ENCODE peak calls at places on chromosomes 16 and 17, in six cellular contexts. One of them, this sample, is unnamed.
A peak's percentile ranks its signal among the peaks of the same experiment; 100 is the strongest.

GRCh38 chr17:78766225-78766624 is 15.8 kb downstream of the CYTH1 start:
- DNase-seq in A549: no peak
- DNase-seq in small intestine: no peak
- DNase-seq in NB4: no peak
- DNase-seq in cardiac fibroblast: no peak
- DNase-seq in thoracic aorta: no peak
- DNase-seq in this sample: no peak

GRCh38 chr16:19236561-19236960 is 49.0 kb upstream of the CLEC19A start:
- DNase-seq in cardiac fibroblast: no peak
- DNase-seq in A549: peak; percentile 53
- DNase-seq in small intestine: peak; percentile 95
- DNase-seq in thoracic aorta: no peak
- DNase-seq in NB4: no peak
- DNase-seq in this sample: no peak

GRCh38 chr16:82344157-82344556 is 174.1 kb upstream of the MPHOSPH6 start:
- DNase-seq in A549: no peak
- DNase-seq in cardiac fibroblast: peak; percentile 2
- DNase-seq in NB4: peak; percentile 22
- DNase-seq in thoracic aorta: no peak
- DNase-seq in small intestine: peak; percentile 4
- DNase-seq in this sample: peak; percentile 9

GRCh38 chr17:7651097-7651958 is 602 bp downstream of the ATP1B2 start:
- DNase-seq in NB4: no peak
- DNase-seq in small intestine: no peak
- DNase-seq in cardiac fibroblast: no peak
- DNase-seq in thoracic aorta: no peak
- DNase-seq in A549: no peak
- DNase-seq in this sample: no peak

GRCh38 chr16:35598696-35599332 is 2139.4 kb downstream of the TP53TG3F start:
- DNase-seq in small intestine: peak; percentile 32
- DNase-seq in thoracic aorta: no peak
- DNase-seq in NB4: peak; percentile 15
- DNase-seq in cardiac fibroblast: no peak
- DNase-seq in A549: no peak
- DNase-seq in this sample: no peak

GRCh38 chr16:57341441-57342303 is 16.9 kb upstream of the CCL22 start:
- DNase-seq in cardiac fibroblast: peak; percentile 90
- DNase-seq in A549: no peak
- DNase-seq in thoracic aorta: no peak
- DNase-seq in small intestine: peak; percentile 61
- DNase-seq in NB4: no peak
- DNase-seq in this sample: no peak

GRCh38 chr17:34979153-34979552 is 1.2 kb upstream of the LIG3 start:
- DNase-seq in cardiac fibroblast: no peak
- DNase-seq in NB4: no peak
- DNase-seq in thoracic aorta: no peak
- DNase-seq in A549: no peak
- DNase-seq in small intestine: no peak
- DNase-seq in this sample: no peak

GRCh38 chr16:893360-893759 is 77.4 kb downstream of the LMF1 start:
- DNase-seq in thoracic aorta: no peak
- DNase-seq in A549: no peak
- DNase-seq in cardiac fibroblast: no peak
- DNase-seq in small intestine: no peak
- DNase-seq in NB4: peak; percentile 18
- DNase-seq in this sample: no peak

GRCh38 chr16:84726670-84727467 is 27.1 kb downstream of the USP10 start:
- DNase-seq in A549: no peak
- DNase-seq in cardiac fibroblast: no peak
- DNase-seq in small intestine: peak; percentile 68
- DNase-seq in NB4: peak; percentile 89
- DNase-seq in thoracic aorta: no peak
- DNase-seq in this sample: no peak

GRCh38 chr17:1648582-1649115 is 1.0 kb downstream of the RILP start:
- DNase-seq in A549: peak; percentile 88
- DNase-seq in cardiac fibroblast: peak; percentile 94
- DNase-seq in thoracic aorta: peak; percentile 82
- DNase-seq in NB4: peak; percentile 88
- DNase-seq in small intestine: peak; percentile 93
- DNase-seq in this sample: peak; percentile 95

GRCh38 chr17:31533546-31534155 is 142.2 kb downstream of the RAB11FIP4 start:
- DNase-seq in A549: peak; percentile 79
- DNase-seq in thoracic aorta: no peak
- DNase-seq in NB4: peak; percentile 70
- DNase-seq in cardiac fibroblast: peak; percentile 77
- DNase-seq in small intestine: no peak
- DNase-seq in this sample: no peak

GRCh38 chr16:787978-788398 is at the start of gene RPUSD1:
- DNase-seq in thoracic aorta: no peak
- DNase-seq in A549: no peak
- DNase-seq in cardiac fibroblast: no peak
- DNase-seq in small intestine: no peak
- DNase-seq in NB4: no peak
- DNase-seq in this sample: no peak

GRCh38 chr17:72702998-72703397 is 389.5 kb downstream of the SLC39A11 start:
- DNase-seq in A549: no peak
- DNase-seq in thoracic aorta: no peak
- DNase-seq in NB4: no peak
- DNase-seq in cardiac fibroblast: no peak
- DNase-seq in small intestine: no peak
- DNase-seq in this sample: no peak

GRCh38 chr16:81573533-81573932 is 128.9 kb downstream of the CMIP start:
- DNase-seq in thoracic aorta: no peak
- DNase-seq in small intestine: no peak
- DNase-seq in A549: no peak
- DNase-seq in cardiac fibroblast: no peak
- DNase-seq in NB4: no peak
- DNase-seq in this sample: no peak

GRCh38 chr16:50613281-50613991 is 65.2 kb downstream of the NKD1 start:
- DNase-seq in A549: no peak
- DNase-seq in small intestine: peak; percentile 76
- DNase-seq in NB4: peak; percentile 58
- DNase-seq in thoracic aorta: no peak
- DNase-seq in cardiac fibroblast: no peak
- DNase-seq in this sample: no peak

GRCh38 chr17:15944720-15945492 is at the start of gene ADORA2B:
- DNase-seq in A549: peak; percentile 91
- DNase-seq in NB4: peak; percentile 88
- DNase-seq in thoracic aorta: no peak
- DNase-seq in small intestine: peak; percentile 28
- DNase-seq in cardiac fibroblast: peak; percentile 74
- DNase-seq in this sample: peak; percentile 78

GRCh38 chr16:27766166-27766925 is 216.4 kb downstream of the KATNIP start:
- DNase-seq in A549: no peak
- DNase-seq in NB4: no peak
- DNase-seq in cardiac fibroblast: no peak
- DNase-seq in thoracic aorta: no peak
- DNase-seq in small intestine: no peak
- DNase-seq in this sample: no peak

GRCh38 chr17:8122923-8123694 is 797 bp downstream of the HES7 start:
- DNase-seq in cardiac fibroblast: peak; percentile 43
- DNase-seq in NB4: peak; percentile 36
- DNase-seq in small intestine: peak; percentile 18
- DNase-seq in thoracic aorta: no peak
- DNase-seq in A549: peak; percentile 39
- DNase-seq in this sample: peak; percentile 51

GRCh38 chr17:82907797-82908261 is 68.0 kb upstream of the ZNF750 start:
- DNase-seq in NB4: no peak
- DNase-seq in cardiac fibroblast: no peak
- DNase-seq in A549: no peak
- DNase-seq in small intestine: no peak
- DNase-seq in thoracic aorta: no peak
- DNase-seq in this sample: no peak

GRCh38 chr17:67995568-67996191 is 589 bp downstream of the C17orf58 start:
- DNase-seq in small intestine: peak; percentile 12
- DNase-seq in thoracic aorta: no peak
- DNase-seq in NB4: peak; percentile 32
- DNase-seq in cardiac fibroblast: no peak
- DNase-seq in A549: peak; percentile 19
- DNase-seq in this sample: peak; percentile 65

GRCh38 chr17:81566461-81567126 is 14.4 kb upstream of the FAAP100 start:
- DNase-seq in cardiac fibroblast: peak; percentile 97
- DNase-seq in small intestine: peak; percentile 70
- DNase-seq in A549: peak; percentile 85
- DNase-seq in NB4: peak; percentile 92
- DNase-seq in thoracic aorta: peak; percentile 64
- DNase-seq in this sample: no peak

GRCh38 chr17:66531826-66532439 is 229.5 kb downstream of the PRKCA start:
- DNase-seq in thoracic aorta: no peak
- DNase-seq in small intestine: no peak
- DNase-seq in A549: no peak
- DNase-seq in cardiac fibroblast: peak; percentile 34
- DNase-seq in NB4: no peak
- DNase-seq in this sample: no peak

GRCh38 chr16:10085078-10085798 is 97.0 kb downstream of the GRIN2A start:
- DNase-seq in small intestine: no peak
- DNase-seq in cardiac fibroblast: no peak
- DNase-seq in thoracic aorta: no peak
- DNase-seq in A549: no peak
- DNase-seq in NB4: no peak
- DNase-seq in this sample: no peak

GRCh38 chr17:50778988-50779387 is 11.7 kb upstream of the ANKRD40CL start:
- DNase-seq in small intestine: no peak
- DNase-seq in NB4: no peak
- DNase-seq in cardiac fibroblast: no peak
- DNase-seq in thoracic aorta: no peak
- DNase-seq in A549: no peak
- DNase-seq in this sample: no peak

GRCh38 chr17:50778471-50778870 is 11.2 kb upstream of the ANKRD40CL start:
- DNase-seq in A549: no peak
- DNase-seq in thoracic aorta: no peak
- DNase-seq in small intestine: no peak
- DNase-seq in cardiac fibroblast: no peak
- DNase-seq in NB4: no peak
- DNase-seq in this sample: no peak

GRCh38 chr17:50779747-50780363 is 12.5 kb upstream of the ANKRD40CL start:
- DNase-seq in A549: no peak
- DNase-seq in small intestine: peak; percentile 24
- DNase-seq in thoracic aorta: no peak
- DNase-seq in cardiac fibroblast: no peak
- DNase-seq in NB4: no peak
- DNase-seq in this sample: no peak

GRCh38 chr17:50783193-50783660 is 15.9 kb upstream of the ANKRD40CL start:
- DNase-seq in A549: peak; percentile 99
- DNase-seq in cardiac fibroblast: peak; percentile 91
- DNase-seq in thoracic aorta: peak; percentile 49
- DNase-seq in NB4: peak; percentile 85
- DNase-seq in small intestine: peak; percentile 80
- DNase-seq in this sample: peak; percentile 93

GRCh38 chr17:50781167-50781566 is 13.8 kb upstream of the ANKRD40CL start:
- DNase-seq in thoracic aorta: no peak
- DNase-seq in cardiac fibroblast: no peak
- DNase-seq in NB4: no peak
- DNase-seq in A549: no peak
- DNase-seq in small intestine: no peak
- DNase-seq in this sample: no peak
- H3K4me3 ChIP-seq in thoracic aorta: peak overlapping the region; percentile 59
- H3K4me3 ChIP-seq in cardiac fibroblast: peak overlapping the region; percentile 30
- H3K4me3 ChIP-seq in NB4: no peak overlapping the region
- H3K4me3 ChIP-seq in A549: no peak overlapping the region
- H3K4me3 ChIP-seq in small intestine: no peak overlapping the region
- H3K4me3 ChIP-seq in this sample: no peak overlapping the region

DNA sequence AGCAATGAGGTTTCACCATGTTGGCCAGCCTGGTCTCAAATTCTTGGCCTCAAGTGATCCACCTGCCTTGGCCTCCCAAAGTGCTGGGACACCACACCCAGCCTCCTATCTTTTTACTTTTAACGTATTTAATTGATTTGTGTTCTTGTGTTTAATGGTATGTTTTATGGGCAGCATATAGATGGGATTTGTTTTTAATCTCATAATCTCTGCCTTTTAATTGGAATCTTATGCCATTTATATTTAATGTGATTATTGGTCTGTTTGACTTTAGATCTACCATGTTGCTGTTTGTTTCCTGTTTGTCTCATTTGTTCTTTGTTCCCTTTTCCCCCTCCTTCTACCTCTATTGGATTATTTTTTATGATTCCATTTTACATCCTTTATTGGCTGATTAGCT is 12.2 kb downstream of the SLC26A11 start:
- DNase-seq in NB4: no peak
- DNase-seq in small intestine: no peak
- DNase-seq in cardiac fibroblast: no peak
- DNase-seq in A549: no peak
- DNase-seq in thoracic aorta: no peak
- DNase-seq in this sample: no peak
- H3K4me3 ChIP-seq in NB4: no peak overlapping the region
- H3K4me3 ChIP-seq in small intestine: no peak overlapping the region
- H3K4me3 ChIP-seq in cardiac fibroblast: no peak overlapping the region
- H3K4me3 ChIP-seq in A549: no peak overlapping the region
- H3K4me3 ChIP-seq in thoracic aorta: no peak overlapping the region
- H3K4me3 ChIP-seq in this sample: no peak overlapping the region

GRCh38 chr17:43324205-43324893 is 74.4 kb upstream of the ARL4D start:
- DNase-seq in cardiac fibroblast: no peak
- DNase-seq in thoracic aorta: no peak
- DNase-seq in A549: no peak
- DNase-seq in NB4: no peak
- DNase-seq in small intestine: no peak
- DNase-seq in this sample: no peak
- H3K4me3 ChIP-seq in cardiac fibroblast: no peak overlapping the region
- H3K4me3 ChIP-seq in thoracic aorta: no peak overlapping the region
- H3K4me3 ChIP-seq in A549: no peak overlapping the region
- H3K4me3 ChIP-seq in NB4: no peak overlapping the region
- H3K4me3 ChIP-seq in small intestine: no peak overlapping the region
- H3K4me3 ChIP-seq in this sample: no peak overlapping the region

GRCh38 chr17:56761387-56761786 is 72.3 kb downstream of the C17orf67 start:
- DNase-seq in thoracic aorta: no peak
- DNase-seq in cardiac fibroblast: no peak
- DNase-seq in NB4: no peak
- DNase-seq in small intestine: no peak
- DNase-seq in A549: no peak
- DNase-seq in this sample: no peak

GRCh38 chr17:56762988-56763387 is 70.7 kb downstream of the C17orf67 start:
- DNase-seq in cardiac fibroblast: no peak
- DNase-seq in thoracic aorta: no peak
- DNase-seq in A549: no peak
- DNase-seq in small intestine: no peak
- DNase-seq in NB4: no peak
- DNase-seq in this sample: no peak

GRCh38 chr17:56765449-56765848 is 68.3 kb downstream of the C17orf67 start:
- DNase-seq in A549: no peak
- DNase-seq in thoracic aorta: no peak
- DNase-seq in small intestine: no peak
- DNase-seq in cardiac fibroblast: no peak
- DNase-seq in NB4: no peak
- DNase-seq in this sample: no peak

GRCh38 chr17:56756536-56756935 is 77.2 kb downstream of the C17orf67 start:
- DNase-seq in NB4: peak; percentile 56
- DNase-seq in A549: peak; percentile 31
- DNase-seq in thoracic aorta: no peak
- DNase-seq in small intestine: no peak
- DNase-seq in cardiac fibroblast: peak; percentile 92
- DNase-seq in this sample: no peak

GRCh38 chr17:56762144-56762543 is 71.6 kb downstream of the C17orf67 start:
- DNase-seq in thoracic aorta: no peak
- DNase-seq in small intestine: no peak
- DNase-seq in NB4: no peak
- DNase-seq in cardiac fibroblast: no peak
- DNase-seq in A549: no peak
- DNase-seq in this sample: no peak
- H3K4me3 ChIP-seq in thoracic aorta: no peak overlapping the region
- H3K4me3 ChIP-seq in small intestine: no peak overlapping the region
- H3K4me3 ChIP-seq in NB4: no peak overlapping the region
- H3K4me3 ChIP-seq in cardiac fibroblast: no peak overlapping the region
- H3K4me3 ChIP-seq in A549: no peak overlapping the region
- H3K4me3 ChIP-seq in this sample: no peak overlapping the region